ENCODE peak calls at places on chromosome 19, in seven cellular contexts. M is astrocyte of the cerebellum, B is activated T-cell treated with anti-CD3 and anti-CD28 coated beads for 1 hour, E is transverse colon, R is mucosa of descending colon, S is cardiac fibroblast, T is fibroblast of mammary gland. W is an unnamed sample.
A peak's percentile ranks its signal among the peaks of the same experiment; 100 is the strongest.

GRCh38 chr19:13665125-13665903 is 99.0 kb upstream of the MRI1 start:
- DNase-seq in B (no peak), S (no peak), R (peak; percentile 62), T (no peak), M (no peak), E (no peak), W (no peak)

GRCh38 chr19:31350033-31350692 is 927 bp upstream of the TSHZ3 start:
- DNase-seq in M (no peak), E (no peak), S (peak; percentile 42), T (no peak), B (no peak), R (no peak), W (no peak)

GRCh38 chr19:55115446-55116065 is 1.9 kb downstream of the PPP1R12C start:
- DNase-seq in S (peak; percentile 39), B (no peak), R (no peak), E (no peak), M (no peak), T (peak; percentile 35), W (no peak)

GRCh38 chr19:16587031-16588023 is 15.1 kb upstream of the SLC35E1 start:
- DNase-seq in E (peak; percentile 66), R (peak; percentile 43), B (peak; percentile 46), M (no peak), T (peak; percentile 66), S (peak; percentile 36), W (peak; percentile 84)

GRCh38 chr19:41427647-41428480 is 690 bp upstream of the B3GNT8 start:
- DNase-seq in R (peak; percentile 55), S (no peak), M (no peak), B (peak; percentile 12), T (no peak), E (peak; percentile 45), W (peak; percentile 24)

GRCh38 chr19:10209305-10209704 is 14.6 kb upstream of the DNMT1 start:
- DNase-seq in T (peak; percentile 65), B (no peak), S (peak; percentile 81), E (no peak), M (no peak), R (no peak), W (peak; percentile 54)

GRCh38 chr19:46802152-46802551 is 13.8 kb upstream of the SLC1A5 start:
- DNase-seq in S (no peak), B (no peak), M (no peak), R (no peak), E (no peak), T (no peak), W (no peak)

GRCh38 chr19:16593181-16593580 is 21.0 kb upstream of the SLC35E1 start:
- DNase-seq in S (no peak), E (no peak), M (no peak), T (no peak), R (no peak), B (no peak), W (no peak)

GRCh38 chr19:17532116-17532515 is 20.7 kb downstream of the PGLS start:
- DNase-seq in B (no peak), E (no peak), R (no peak), T (no peak), S (no peak), M (no peak), W (no peak)

GRCh38 chr19:33238750-33239149 is 13.1 kb upstream of the SLC7A10 start:
- DNase-seq in E (no peak), R (no peak), T (no peak), B (no peak), M (no peak), S (no peak), W (no peak)

W was measured in epithelial cell of esophagus.